ENCODE peak calls at places on chromosome 1, in seven cellular contexts. V, X, F, J, Z, R and Y are unnamed samples.

GRCh38 chr1:185676969-185677368 is 57.2 kb upstream of the HMCN1 start:
- DNase-seq in V (no peak), Z (no peak), F (no peak), J (no peak), R (no peak), X (no peak), Y (no peak)

GRCh38 chr1:43435146-43436145 is 18.3 kb downstream of the HYI start:
- DNase-seq in J (no peak), R (peak), Z (no peak), V (peak), F (no peak), X (peak), Y (peak)

GRCh38 chr1:193125369-193125768 is 3.5 kb downstream of the CDC73 start:
- DNase-seq in R (no peak), F (no peak), V (no peak), X (no peak), J (no peak), Z (no peak), Y (no peak)

GRCh38 chr1:227885648-227886502 is 61.9 kb downstream of the WNT9A start:
- DNase-seq in V (peak), F (no peak), X (peak), Z (no peak), R (peak), J (peak), Y (no peak)

GRCh38 chr1:42931911-42932422 is 26.7 kb downstream of the SLC2A1 start:
- DNase-seq in J (no peak), Z (peak), X (no peak), V (peak), R (peak), F (no peak), Y (no peak)

GRCh38 chr1:205354259-205354904 is 2.3 kb downstream of the KLHDC8A start:
- DNase-seq in R (no peak), V (no peak), F (peak), Z (peak), J (peak), X (peak), Y (peak)

GRCh38 chr1:104156804-104157203 is 407.1 kb downstream of the AMY1C start:
- DNase-seq in X (no peak), Z (no peak), J (no peak), F (no peak), R (no peak), V (no peak), Y (no peak)

GRCh38 chr1:201050515-201051277 is 27.2 kb upstream of the KIF21B start:
- DNase-seq in Z (no peak), F (no peak), V (no peak), J (peak), R (no peak), X (peak), Y (no peak)

GRCh38 chr1:100362821-100363466 is 10.6 kb downstream of the CDC14A start:
- DNase-seq in Z (no peak), F (no peak), R (no peak), X (no peak), V (no peak), J (no peak), Y (peak)